ENCODE peak calls at places on chromosomes 16 and 17, in four cellular contexts. I, G, O and T are unnamed samples.
A peak's percentile ranks its signal among the peaks of the same experiment; 100 is the strongest.

GRCh38 chr16:85415196-85415988 is 197.7 kb upstream of the GSE1 start:
- DNase-seq in I (no peak), G (no peak), O (no peak), T (peak; percentile 1)

GRCh38 chr16:878071-878784 is 77.7 kb upstream of the GNG13 start:
- DNase-seq in I (no peak), G (peak; percentile 3), O (no peak), T (peak; percentile 33)

GRCh38 chr17:79340286-79340685 is 265.7 kb downstream of the ENGASE start:
- DNase-seq in I (peak; percentile 65), G (no peak), O (no peak), T (no peak)

GRCh38 chr16:77805403-77805802 is 17.0 kb downstream of the VAT1L start:
- DNase-seq in I (no peak), G (no peak), O (no peak), T (no peak)

GRCh38 chr17:58529275-58529674 is 14.8 kb upstream of the MTMR4 start:
- DNase-seq in I (no peak), G (no peak), O (no peak), T (no peak)

GRCh38 chr16:86680137-86680536 is 101.8 kb downstream of the FOXL1 start:
- DNase-seq in I (no peak), G (peak; percentile 76), O (no peak), T (no peak)

GRCh38 chr16:19700319-19700781 is 17.7 kb downstream of the KNOP1 start:
- DNase-seq in I (no peak), G (no peak), O (peak; percentile 22), T (no peak)

GRCh38 chr16:27430923-27431484 is 29.0 kb downstream of the IL21R start:
- DNase-seq in I (no peak), G (no peak), O (no peak), T (peak; percentile 48)

GRCh38 chr17:60557805-60558204 is 31.8 kb upstream of the APPBP2 start:
- DNase-seq in I (no peak), G (no peak), O (no peak), T (no peak)

GRCh38 chr16:85249830-85250455 is 137.7 kb upstream of the CIBAR2 start:
- DNase-seq in I (no peak), G (no peak), O (no peak), T (no peak)

GRCh38 chr16:57266531-57267268 is 17.8 kb downstream of the PLLP start:
- DNase-seq in I (no peak), G (no peak), O (no peak), T (peak; percentile 60)

GRCh38 chr17:82007228-82007494 is 15.5 kb downstream of the CENPX start:
- DNase-seq in I (no peak), G (no peak), O (no peak), T (no peak)

GRCh38 chr17:13563916-13564315 is 37.8 kb downstream of the HS3ST3A1 start:
- DNase-seq in I (no peak), G (peak; percentile 16), O (no peak), T (no peak)

GRCh38 chr17:34379876-34380275 is 16.8 kb upstream of the CCL1 start:
- DNase-seq in I (no peak), G (no peak), O (no peak), T (no peak)

GRCh38 chr17:5630434-5630833 is 46.1 kb upstream of the NLRP1 start:
- DNase-seq in I (no peak), G (peak; percentile 95), O (no peak), T (no peak)

GRCh38 chr16:26111900-26112299 is 420.1 kb downstream of the HS3ST4 start:
- DNase-seq in I (no peak), G (no peak), O (no peak), T (no peak)

GRCh38 chr17:7888184-7888920 is at the start of gene CHD3:
- DNase-seq in I (no peak), G (no peak), O (no peak), T (peak; percentile 77)

GRCh38 chr16:77290451-77291110 is 91.4 kb downstream of the SYCE1L start:
- DNase-seq in I (no peak), G (no peak), O (no peak), T (no peak)

GRCh38 chr17:57707892-57708291 is 37.2 kb downstream of the CCDC182 start:
- DNase-seq in I (no peak), G (peak; percentile 10), O (no peak), T (no peak)

GRCh38 chr16:56869513-56870270 is 4.7 kb downstream of the SLC12A3 start:
- DNase-seq in I (no peak), G (no peak), O (no peak), T (peak; percentile 69)

GRCh38 chr17:58339775-58340622 is 11.4 kb upstream of the TSPOAP1 start:
- DNase-seq in I (no peak), G (no peak), O (no peak), T (peak; percentile 51)

GRCh38 chr17:35088647-35088910 is 25.1 kb upstream of the RFFL start:
- DNase-seq in I (no peak), G (no peak), O (no peak), T (no peak)

GRCh38 chr17:50944054-50944901 is 78.1 kb upstream of the TOB1 start:
- DNase-seq in I (peak; percentile 71), G (peak; percentile 71), O (no peak), T (peak; percentile 89)

GRCh38 chr17:82964851-82965341 is 114.5 kb upstream of the METRNL start:
- DNase-seq in I (no peak), G (no peak), O (no peak), T (no peak)

GRCh38 chr17:77959926-77960521 is 1.5 kb downstream of the TNRC6C start:
- DNase-seq in I (peak; percentile 35), G (no peak), O (no peak), T (peak; percentile 67)

GRCh38 chr17:4949321-4950074 is 1.2 kb upstream of the PFN1 start:
- DNase-seq in I (peak; percentile 93), G (peak; percentile 67), O (no peak), T (peak; percentile 84)

DNA sequence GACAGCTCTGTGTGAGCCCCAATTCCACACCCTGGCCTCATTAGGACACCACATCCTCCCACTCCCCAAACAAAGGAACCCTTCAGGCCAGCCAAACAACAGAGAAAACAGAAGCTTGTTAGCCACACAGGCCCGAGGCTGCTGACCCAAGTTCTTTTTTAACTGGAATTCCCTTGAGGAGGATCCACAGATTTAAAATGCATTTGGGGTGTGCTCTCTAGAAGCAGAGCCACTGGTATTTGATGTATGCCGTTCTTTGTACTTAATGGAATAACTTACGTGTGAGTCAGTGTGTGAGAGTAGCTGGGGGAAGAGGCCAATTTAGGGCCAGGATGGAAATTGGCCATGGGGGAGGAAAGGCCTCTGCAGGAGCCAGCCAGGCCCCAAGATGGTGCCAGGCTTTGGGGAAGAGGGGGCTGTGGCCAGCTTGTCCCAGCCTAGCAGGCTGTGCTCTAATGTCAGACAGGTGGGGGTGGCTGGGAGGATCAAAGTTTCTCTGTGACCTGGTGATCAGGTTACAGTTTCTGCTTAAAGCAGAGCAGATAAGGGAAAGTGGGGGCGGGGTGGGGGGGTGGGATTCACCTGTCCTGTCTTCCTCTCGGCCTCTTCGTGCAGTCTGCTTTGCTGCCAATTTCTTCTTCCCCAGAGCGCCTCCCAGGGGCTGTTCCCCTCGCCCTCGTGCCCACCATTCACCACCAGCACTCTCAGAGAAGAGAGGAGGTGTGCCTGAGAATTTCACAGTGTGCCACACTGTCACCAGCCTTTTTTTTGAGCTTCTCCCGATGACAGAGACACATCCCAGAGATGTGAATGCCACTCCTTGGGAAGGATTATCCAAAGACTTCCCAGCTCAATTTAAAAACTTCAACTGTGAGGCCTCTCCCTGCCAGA is 50.8 kb downstream of the TOM1L2 start:
- DNase-seq in I (no peak), G (peak; percentile 91), O (peak; percentile 69), T (no peak)
- TF ChIP-seq CTCF in I (no peak), G (no peak), O (no peak), T (no peak)

GRCh38 chr17:43366809-43367587 is 31.8 kb upstream of the ARL4D start:
- DNase-seq in I (no peak), G (no peak), O (no peak), T (peak; percentile 49)

GRCh38 chr17:43363181-43363925 is 35.4 kb upstream of the ARL4D start:
- DNase-seq in I (no peak), G (no peak), O (no peak), T (no peak)

GRCh38 chr17:43363926-43364285 is 34.9 kb upstream of the ARL4D start:
- DNase-seq in I (no peak), G (no peak), O (no peak), T (no peak)

GRCh38 chr17:43367588-43368242 is 31.1 kb upstream of the ARL4D start:
- DNase-seq in I (no peak), G (peak; percentile 89), O (peak; percentile 81), T (peak; percentile 68)

GRCh38 chr17:43365356-43365755 is 33.4 kb upstream of the ARL4D start:
- DNase-seq in I (no peak), G (no peak), O (no peak), T (no peak)
- TF ChIP-seq CTCF in I (peak; percentile 16), G (no peak), O (no peak), T (peak; percentile 54)

GRCh38 chr16:29819506-29819905 is 756 bp upstream of the MVP start:
- DNase-seq in I (no peak), G (no peak), O (no peak), T (no peak)
- TF ChIP-seq CTCF in I (no peak), G (no peak), O (no peak), T (no peak)

GRCh38 chr16:66224186-66224585 is 142.3 kb upstream of the CDH5 start:
- DNase-seq in I (no peak), G (no peak), O (no peak), T (no peak)
- TF ChIP-seq CTCF in I (no peak), G (no peak), O (no peak), T (no peak)

GRCh38 chr17:39243155-39243554 is 17.4 kb upstream of the STAC2 start:
- DNase-seq in I (no peak), G (no peak), O (no peak), T (no peak)

GRCh38 chr17:39244600-39245570 is 19.1 kb upstream of the STAC2 start:
- DNase-seq in I (peak; percentile 71), G (peak; percentile 56), O (peak; percentile 46), T (peak; percentile 96)

GRCh38 chr17:39244016-39244599 is 18.4 kb upstream of the STAC2 start:
- DNase-seq in I (peak; percentile 32), G (no peak), O (no peak), T (peak; percentile 32)

GRCh38 chr17:39240631-39241030 is 14.9 kb upstream of the STAC2 start:
- DNase-seq in I (no peak), G (no peak), O (no peak), T (no peak)

GRCh38 chr17:39246274-39246673 is 20.5 kb upstream of the STAC2 start:
- DNase-seq in I (no peak), G (no peak), O (no peak), T (no peak)
- TF ChIP-seq CTCF in I (no peak), G (no peak), O (no peak), T (no peak)

GRCh38 chr16:81940781-81941560 is 70.3 kb downstream of the SDR42E1 start:
- DNase-seq in I (no peak), G (peak; percentile 40), O (peak; percentile 57), T (peak; percentile 7)
- TF ChIP-seq CTCF in I (peak; percentile 28), G (peak; percentile 42), O (peak; percentile 55), T (peak; percentile 50)

GRCh38 chr16:88758227-88758943 is 26.6 kb downstream of the PIEZO1 start:
- DNase-seq in I (peak; percentile 42), G (no peak), O (no peak), T (no peak)

GRCh38 chr16:88760424-88761142 is 24.4 kb downstream of the PIEZO1 start:
- DNase-seq in I (peak; percentile 27), G (no peak), O (no peak), T (no peak)

GRCh38 chr16:88759976-88760350 is 25.1 kb downstream of the PIEZO1 start:
- DNase-seq in I (peak; percentile 38), G (no peak), O (no peak), T (no peak)

GRCh38 chr16:88758944-88759244 is 26.1 kb downstream of the PIEZO1 start:
- DNase-seq in I (no peak), G (no peak), O (no peak), T (no peak)

GRCh38 chr16:88759245-88759975 is 25.6 kb downstream of the PIEZO1 start:
- DNase-seq in I (peak; percentile 51), G (no peak), O (no peak), T (peak; percentile 38)
- TF ChIP-seq CTCF in I (no peak), G (no peak), O (no peak), T (no peak)